ENCODE peak calls at places on chromosomes 12 and 14, in ten cellular contexts. U, O, L, H, X, B, Y, K, Q and C are unnamed samples.

GRCh38 chr14:37413504-37414003 is 181.5 kb downstream of the FOXA1 start:
- DNase-seq in U (no peak), O (no peak), L (no peak), H (no peak), X (no peak), B (no peak), Y (no peak), K (no peak), Q (no peak), C (no peak)

GRCh38 chr12:3759878-3760277 is 7.0 kb upstream of the CRACR2A start:
- DNase-seq in U (no peak), O (no peak), L (no peak), H (no peak), X (no peak), B (no peak), Y (no peak), K (no peak), Q (no peak), C (no peak)

GRCh38 chr12:81207173-81207572 is 129.3 kb downstream of the ACSS3 start:
- DNase-seq in U (no peak), O (no peak), L (no peak), H (no peak), X (no peak), B (no peak), Y (no peak), K (peak), Q (no peak), C (no peak)

GRCh38 chr12:113292091-113292490 is 42.8 kb downstream of the SLC8B1 start:
- DNase-seq in U (no peak), O (no peak), L (no peak), H (peak), X (no peak), B (no peak), Y (no peak), K (no peak), Q (no peak), C (no peak)

GRCh38 chr12:45433441-45433868 is 217.6 kb downstream of the ANO6 start:
- DNase-seq in U (no peak), O (no peak), L (peak), H (no peak), X (no peak), B (no peak), Y (no peak), K (no peak), Q (no peak), C (no peak)

GRCh38 chr14:44803239-44803905 is 158.4 kb downstream of the KLHL28 start:
- DNase-seq in U (no peak), O (no peak), L (peak), H (peak), X (no peak), B (peak), Y (no peak), K (peak), Q (peak), C (peak)

GRCh38 chr12:2112401-2112800 is 59.6 kb downstream of the CACNA1C start:
- DNase-seq in U (no peak), O (no peak), L (no peak), H (no peak), X (no peak), B (no peak), Y (no peak), K (peak), Q (no peak), C (no peak)

GRCh38 chr12:44246481-44247105 is 410.7 kb downstream of the TMEM117 start:
- DNase-seq in U (no peak), O (no peak), L (no peak), H (no peak), X (no peak), B (no peak), Y (no peak), K (peak), Q (no peak), C (no peak)

GRCh38 chr12:3329361-3329760 is 161.6 kb upstream of the PRMT8 start:
- DNase-seq in U (no peak), O (no peak), L (no peak), H (no peak), X (peak), B (no peak), Y (no peak), K (peak), Q (no peak), C (no peak)